ENCODE peak calls at places on chromosome 18, in nine cellular contexts. K, F, L, A, S, V, N, J and U are unnamed samples.

GRCh38 chr18:58117685-58118403 is 73.8 kb downstream of the NEDD4L start:
- DNase-seq in V (no peak), F (no peak), L (peak), N (no peak), K (peak), J (peak), S (peak), A (peak), U (no peak)

GRCh38 chr18:36376361-36376760 is 78.8 kb downstream of the FHOD3 start:
- DNase-seq in S (peak), L (no peak), A (no peak), F (no peak), K (no peak), J (no peak), N (no peak), V (no peak), U (no peak)

GRCh38 chr18:48621240-48621639 is 82.4 kb downstream of the CTIF start:
- DNase-seq in S (peak), J (no peak), L (peak), A (peak), V (no peak), F (no peak), K (no peak), N (no peak), U (no peak)

GRCh38 chr18:45365835-45366234 is 249.4 kb upstream of the SLC14A2 start:
- DNase-seq in N (no peak), A (no peak), K (no peak), F (no peak), V (no peak), S (no peak), L (no peak), J (no peak), U (no peak)

GRCh38 chr18:46481048-46481846 is 175.8 kb downstream of the LOXHD1 start:
- DNase-seq in J (peak), A (no peak), N (peak), S (peak), L (peak), V (peak), F (peak), K (peak), U (no peak)

GRCh38 chr18:45456076-45457066 is 158.9 kb upstream of the SLC14A2 start:
- DNase-seq in V (no peak), K (no peak), N (no peak), S (no peak), L (no peak), J (peak), F (no peak), A (no peak), U (no peak)

GRCh38 chr18:58859935-58860334 is 4.7 kb upstream of the ZNF532 start:
- DNase-seq in L (no peak), F (no peak), S (no peak), N (peak), A (no peak), J (no peak), V (peak), K (no peak), U (no peak)

GRCh38 chr18:21444465-21445023 is 156.0 kb downstream of the ESCO1 start:
- DNase-seq in A (peak), K (peak), F (peak), J (peak), N (peak), S (peak), V (peak), L (peak), U (no peak)

GRCh38 chr18:5466256-5466655 is 77.5 kb downstream of the EPB41L3 start:
- DNase-seq in A (no peak), N (no peak), L (no peak), J (no peak), V (no peak), K (no peak), S (no peak), F (no peak), U (no peak)

GRCh38 chr18:2981212-2981728 is 31.7 kb downstream of the LPIN2 start:
- DNase-seq in F (no peak), V (no peak), N (no peak), A (peak), J (no peak), S (peak), L (peak), K (no peak), U (no peak)

GRCh38 chr18:66894851-66895250 is 291.0 kb upstream of the CDH19 start:
- DNase-seq in A (no peak), N (no peak), S (no peak), K (no peak), J (no peak), F (no peak), L (no peak), V (no peak), U (no peak)

GRCh38 chr18:3060667-3061580 is 48.0 kb upstream of the LPIN2 start:
- DNase-seq in L (no peak), J (no peak), N (peak), V (no peak), S (no peak), F (peak), A (no peak), K (no peak), U (no peak)

GRCh38 chr18:70400473-70400872 is 111.6 kb downstream of the SOCS6 start:
- DNase-seq in S (no peak), A (no peak), N (no peak), V (no peak), J (no peak), F (no peak), L (no peak), K (no peak), U (no peak)

DNA sequence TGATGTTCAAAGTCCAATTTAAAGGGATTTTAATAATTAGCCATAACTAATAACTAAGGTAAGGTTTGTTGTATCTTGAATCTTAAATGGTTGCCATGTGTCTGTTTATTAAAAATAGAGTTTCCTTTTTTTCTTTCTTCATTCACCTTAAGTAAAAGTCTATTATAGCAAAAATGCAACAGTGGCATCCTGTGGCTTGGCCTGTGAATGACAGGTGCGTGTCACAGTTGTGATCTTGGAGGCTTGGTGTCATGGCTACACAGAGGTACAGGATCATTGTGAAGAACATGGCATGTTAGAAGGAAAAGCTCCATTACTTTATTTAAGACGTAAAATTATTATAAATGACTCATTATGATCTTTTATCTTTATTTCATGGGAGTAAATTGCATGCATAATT is 246.1 kb downstream of the BCL2 start:
- DNase-seq in F (peak), N (no peak), V (no peak), L (no peak), S (no peak), A (no peak), J (no peak), K (no peak), U (no peak)
- TF ChIP-seq CTCF in F (peak), N (peak), V (no peak), L (peak), S (no peak), A (peak), J (no peak), K (peak), U (no peak)

GRCh38 chr18:50508228-50508627 is 51.7 kb upstream of the MAPK4 start:
- DNase-seq in S (no peak), J (no peak), F (no peak), K (no peak), A (no peak), V (no peak), L (no peak), N (no peak), U (no peak)

GRCh38 chr18:50506362-50506761 is 53.5 kb upstream of the MAPK4 start:
- DNase-seq in F (no peak), V (no peak), N (no peak), S (no peak), L (no peak), J (no peak), K (no peak), A (no peak), U (no peak)

GRCh38 chr18:50509012-50509411 is 50.9 kb upstream of the MAPK4 start:
- DNase-seq in S (no peak), L (no peak), F (no peak), K (no peak), N (no peak), A (no peak), V (no peak), J (no peak), U (no peak)

DNA sequence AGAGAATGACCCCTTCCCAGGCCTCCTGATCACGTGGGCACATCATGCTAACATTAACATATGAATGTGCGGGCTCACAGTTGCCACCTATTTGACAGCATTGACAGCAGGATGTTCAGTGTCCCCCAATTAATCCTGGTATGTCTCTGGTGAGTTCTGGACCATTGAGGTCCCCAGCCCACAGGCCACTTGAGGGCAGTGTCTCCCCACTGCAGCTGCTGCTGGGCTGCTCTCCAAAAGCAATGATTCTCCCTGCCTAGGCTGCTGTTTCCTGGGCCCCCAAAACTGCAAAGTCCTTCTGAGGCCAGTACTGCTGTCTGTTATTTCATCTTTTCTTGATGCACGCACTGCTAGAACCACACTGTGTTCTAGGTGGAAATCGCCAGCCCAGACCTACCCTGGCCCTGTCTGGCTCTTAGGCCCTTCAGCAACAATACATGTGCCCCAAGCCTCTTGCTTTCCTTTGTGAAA is 52.7 kb upstream of the MAPK4 start:
- DNase-seq in K (no peak), L (peak), F (peak), V (peak), N (peak), A (peak), S (peak), J (peak), U (no peak)
- TF ChIP-seq CTCF in K (peak), L (peak), F (peak), V (peak), N (peak), A (peak), S (peak), J (peak), U (no peak)

GRCh38 chr18:267380-267687 is 513 bp downstream of the THOC1 start:
- DNase-seq in F (no peak), L (peak), N (no peak), K (no peak), J (no peak), A (no peak), S (no peak), V (no peak), U (no peak)

GRCh38 chr18:269480-270090 is 1.7 kb upstream of the THOC1 start:
- DNase-seq in J (no peak), K (no peak), S (no peak), V (no peak), L (no peak), N (no peak), F (no peak), A (no peak), U (no peak)

GRCh38 chr18:273525-273924 is 5.7 kb upstream of the THOC1 start:
- DNase-seq in N (no peak), J (no peak), A (no peak), K (no peak), V (no peak), F (no peak), S (no peak), L (no peak), U (no peak)

GRCh38 chr18:272650-273049 is 4.8 kb upstream of the THOC1 start:
- DNase-seq in V (no peak), F (no peak), S (no peak), A (no peak), K (no peak), L (no peak), N (peak), J (no peak), U (no peak)

DNA sequence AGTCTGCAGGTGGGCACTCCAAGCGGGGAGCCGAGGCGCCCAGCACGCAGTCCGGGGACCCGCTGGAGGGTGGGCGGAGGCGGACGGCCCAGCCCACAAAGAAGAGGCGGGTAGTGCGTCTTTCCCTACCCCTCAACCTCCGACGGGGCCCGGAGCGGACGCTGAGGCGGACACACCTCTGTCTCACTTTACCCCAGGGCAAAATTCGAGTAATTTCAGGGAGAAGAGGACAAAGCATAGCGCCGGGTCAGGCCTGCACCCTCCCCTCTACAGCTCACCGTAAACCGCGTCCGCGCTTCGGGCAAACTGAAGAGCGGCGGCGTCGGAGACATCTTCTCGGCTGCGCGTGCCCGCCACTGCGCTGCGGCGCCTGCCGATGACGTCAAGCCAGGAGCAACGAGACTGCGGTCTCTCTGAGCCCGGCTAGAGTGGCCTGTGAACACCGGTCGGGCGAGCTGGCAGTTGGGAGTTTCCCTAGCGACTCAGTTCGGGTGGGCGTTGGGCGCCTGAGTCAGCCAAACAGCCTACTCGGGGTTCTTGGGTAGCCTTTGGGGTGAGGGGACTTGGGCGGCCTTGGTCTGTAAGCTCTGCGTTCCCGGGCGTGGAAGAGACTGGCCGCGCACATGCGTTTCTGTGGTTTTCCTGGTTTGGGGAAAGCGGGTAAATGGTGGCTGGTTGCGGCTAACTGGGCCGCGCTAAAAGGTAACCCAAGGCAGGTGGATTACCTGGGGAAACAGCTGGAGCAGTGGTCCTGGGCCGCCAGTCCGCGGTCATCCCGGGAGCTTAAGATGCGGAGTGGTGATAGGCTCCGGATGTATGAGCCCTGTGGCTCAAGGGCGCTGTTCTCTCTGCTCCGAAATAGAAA is at the start of gene THOC1:
- DNase-seq in A (peak), S (peak), L (peak), K (peak), N (peak), V (peak), F (peak), J (peak), U (peak)
- TF ChIP-seq CTCF in A (no peak), S (no peak), L (no peak), K (no peak), N (no peak), V (no peak), F (no peak), J (no peak), U (no peak)

DNA sequence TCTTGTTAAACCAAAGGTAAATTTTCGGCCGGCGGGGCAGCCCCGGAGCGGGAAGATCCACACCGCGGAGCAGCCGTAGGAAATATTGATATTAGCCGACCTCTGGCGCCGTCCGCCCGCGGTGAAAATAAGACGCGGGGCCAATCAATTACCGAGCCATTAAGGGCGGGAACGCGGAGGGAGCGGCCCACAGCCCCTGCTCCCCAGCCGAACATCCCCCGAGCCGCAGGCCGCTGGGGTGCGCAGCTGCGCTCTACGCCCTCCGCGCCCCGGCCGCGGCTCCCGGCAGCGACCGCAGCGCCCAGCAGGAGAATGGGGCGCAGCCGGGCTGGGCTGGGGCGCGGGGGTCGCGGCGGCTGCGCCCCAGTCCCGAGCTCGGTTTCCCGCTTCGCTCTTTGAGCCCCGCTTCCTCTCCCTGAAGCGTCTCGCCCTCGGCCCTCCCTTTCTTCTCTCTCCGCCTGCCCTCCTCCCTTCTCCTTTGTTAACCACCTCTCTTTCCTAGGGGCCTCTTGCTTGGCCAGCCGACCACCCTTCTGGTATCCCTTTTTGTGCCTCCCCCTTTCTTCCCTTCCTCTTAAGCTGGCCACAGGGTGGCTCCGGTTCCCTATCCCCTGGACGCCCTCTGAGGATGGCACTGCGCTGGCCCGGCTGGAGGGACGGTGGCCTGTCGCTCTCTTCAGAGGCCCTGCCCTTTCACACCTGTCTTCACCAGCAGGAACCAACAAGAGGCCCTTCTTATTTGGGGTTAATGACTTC is 40.9 kb downstream of the CELF4 start:
- DNase-seq in J (no peak), A (no peak), F (no peak), K (no peak), S (no peak), L (peak), V (peak), N (peak), U (no peak)
- TF ChIP-seq CTCF in J (no peak), A (no peak), F (no peak), K (no peak), S (no peak), L (peak), V (no peak), N (peak), U (no peak)

GRCh38 chr18:76658627-76659026 is 163.6 kb upstream of the ZNF516 start:
- DNase-seq in S (no peak), A (no peak), L (no peak), V (peak), K (no peak), N (peak), F (peak), J (no peak), U (no peak)
- TF ChIP-seq CTCF in S (peak), A (peak), L (peak), V (peak), K (peak), N (peak), F (peak), J (peak), U (peak)

GRCh38 chr18:76923485-76924085 is 101.2 kb downstream of the ZNF236 start:
- DNase-seq in V (peak), F (no peak), A (peak), J (no peak), S (peak), K (peak), L (peak), N (peak), U (no peak)

GRCh38 chr18:76927216-76927725 is 104.9 kb downstream of the ZNF236 start:
- DNase-seq in L (no peak), N (no peak), F (no peak), K (no peak), V (no peak), A (no peak), J (no peak), S (no peak), U (no peak)

GRCh38 chr18:76920974-76921373 is 98.6 kb downstream of the ZNF236 start:
- DNase-seq in K (no peak), J (no peak), S (no peak), A (no peak), L (no peak), F (no peak), N (no peak), V (no peak), U (no peak)

DNA sequence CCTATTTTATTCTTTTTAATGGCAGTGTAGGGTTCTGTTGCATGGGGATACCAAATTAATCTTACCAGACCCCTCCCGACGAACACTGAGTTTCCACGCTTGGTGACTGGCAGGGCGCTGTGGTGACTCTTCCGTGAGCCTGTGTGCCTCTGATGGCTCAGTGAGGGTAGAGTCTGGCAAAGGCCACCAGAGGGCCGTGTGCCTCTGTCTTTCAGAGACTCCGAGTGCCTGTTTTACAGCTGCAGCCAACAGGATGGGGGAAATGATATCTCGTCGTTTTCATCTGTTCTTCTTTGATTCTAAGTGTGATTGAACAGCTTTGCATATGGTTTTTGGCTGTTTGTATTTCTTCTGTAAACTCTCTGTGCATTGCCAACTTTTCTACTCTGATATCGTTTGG is 99.8 kb downstream of the ZNF236 start:
- DNase-seq in S (peak), L (peak), N (peak), V (peak), K (peak), J (peak), A (peak), F (peak), U (no peak)
- TF ChIP-seq CTCF in S (peak), L (peak), N (peak), V (peak), K (peak), J (peak), A (peak), F (peak), U (no peak)